ENCODE peak calls at places on chromosomes 5 and 9, in seven cellular contexts. One of them, this sample, is unnamed.

GRCh38 chr9:32524558-32525461 is 1.2 kb downstream of the RIGI start:
- DNase-seq in K562: no peak
- DNase-seq in NB4: peak
- DNase-seq in HL-60: no peak
- DNase-seq in mucosa of descending colon: no peak
- DNase-seq in CD8-positive, alpha-beta memory T cell: peak
- DNase-seq in choroid plexus epithelial cell: peak
- DNase-seq in this sample: no peak

GRCh38 chr5:91864902-91865420 is 481.8 kb upstream of the ARRDC3 start:
- DNase-seq in NB4: no peak
- DNase-seq in choroid plexus epithelial cell: peak
- DNase-seq in HL-60: no peak
- DNase-seq in CD8-positive, alpha-beta memory T cell: no peak
- DNase-seq in K562: no peak
- DNase-seq in mucosa of descending colon: no peak
- DNase-seq in this sample: no peak

GRCh38 chr9:129549684-129550083 is 71.2 kb downstream of the C9orf50 start:
- DNase-seq in HL-60: no peak
- DNase-seq in choroid plexus epithelial cell: peak
- DNase-seq in CD8-positive, alpha-beta memory T cell: no peak
- DNase-seq in mucosa of descending colon: peak
- DNase-seq in NB4: no peak
- DNase-seq in K562: no peak
- DNase-seq in this sample: no peak

GRCh38 chr5:132813599-132814440 is 718 bp downstream of the SOWAHA start:
- DNase-seq in mucosa of descending colon: peak
- DNase-seq in K562: no peak
- DNase-seq in HL-60: no peak
- DNase-seq in choroid plexus epithelial cell: peak
- DNase-seq in NB4: peak
- DNase-seq in CD8-positive, alpha-beta memory T cell: peak
- DNase-seq in this sample: no peak

GRCh38 chr9:135998410-135999071 is 37.4 kb upstream of the UBAC1 start:
- DNase-seq in NB4: no peak
- DNase-seq in K562: no peak
- DNase-seq in mucosa of descending colon: no peak
- DNase-seq in CD8-positive, alpha-beta memory T cell: no peak
- DNase-seq in HL-60: no peak
- DNase-seq in choroid plexus epithelial cell: no peak
- DNase-seq in this sample: no peak

GRCh38 chr9:89428901-89429890 is 68.7 kb downstream of the SEMA4D start:
- DNase-seq in choroid plexus epithelial cell: no peak
- DNase-seq in mucosa of descending colon: no peak
- DNase-seq in NB4: peak
- DNase-seq in HL-60: no peak
- DNase-seq in K562: peak
- DNase-seq in CD8-positive, alpha-beta memory T cell: peak
- DNase-seq in this sample: peak

GRCh38 chr5:114192108-114192507 is 169.8 kb upstream of the KCNN2 start:
- DNase-seq in choroid plexus epithelial cell: peak
- DNase-seq in HL-60: no peak
- DNase-seq in NB4: no peak
- DNase-seq in mucosa of descending colon: no peak
- DNase-seq in K562: no peak
- DNase-seq in CD8-positive, alpha-beta memory T cell: no peak
- DNase-seq in this sample: no peak

GRCh38 chr5:95959964-95960801 is 1.5 kb downstream of the ELL2 start:
- DNase-seq in HL-60: no peak
- DNase-seq in CD8-positive, alpha-beta memory T cell: no peak
- DNase-seq in NB4: peak
- DNase-seq in K562: no peak
- DNase-seq in mucosa of descending colon: peak
- DNase-seq in choroid plexus epithelial cell: peak
- DNase-seq in this sample: no peak

GRCh38 chr5:60797482-60798153 is 46.5 kb downstream of the ELOVL7 start:
- DNase-seq in CD8-positive, alpha-beta memory T cell: no peak
- DNase-seq in choroid plexus epithelial cell: no peak
- DNase-seq in HL-60: no peak
- DNase-seq in K562: no peak
- DNase-seq in mucosa of descending colon: no peak
- DNase-seq in NB4: no peak
- DNase-seq in this sample: peak

GRCh38 chr5:9239071-9239470 is 306.8 kb downstream of the SEMA5A start:
- DNase-seq in HL-60: no peak
- DNase-seq in CD8-positive, alpha-beta memory T cell: no peak
- DNase-seq in K562: no peak
- DNase-seq in mucosa of descending colon: no peak
- DNase-seq in choroid plexus epithelial cell: peak
- DNase-seq in NB4: no peak
- DNase-seq in this sample: no peak

GRCh38 chr5:78766412-78766762 is 117.8 kb upstream of the LHFPL2 start:
- DNase-seq in NB4: no peak
- DNase-seq in CD8-positive, alpha-beta memory T cell: no peak
- DNase-seq in mucosa of descending colon: no peak
- DNase-seq in choroid plexus epithelial cell: no peak
- DNase-seq in K562: no peak
- DNase-seq in HL-60: no peak
- DNase-seq in this sample: no peak

GRCh38 chr9:38309324-38310195 is 82.9 kb upstream of the ALDH1B1 start:
- DNase-seq in CD8-positive, alpha-beta memory T cell: no peak
- DNase-seq in mucosa of descending colon: no peak
- DNase-seq in HL-60: no peak
- DNase-seq in NB4: no peak
- DNase-seq in K562: no peak
- DNase-seq in choroid plexus epithelial cell: peak
- DNase-seq in this sample: no peak

GRCh38 chr9:110443146-110443877 is 105.6 kb upstream of the TXNDC8 start:
- DNase-seq in CD8-positive, alpha-beta memory T cell: no peak
- DNase-seq in K562: no peak
- DNase-seq in HL-60: no peak
- DNase-seq in choroid plexus epithelial cell: peak
- DNase-seq in NB4: no peak
- DNase-seq in mucosa of descending colon: no peak
- DNase-seq in this sample: no peak

GRCh38 chr5:38533286-38534121 is 22.9 kb downstream of the LIFR start:
- DNase-seq in mucosa of descending colon: no peak
- DNase-seq in K562: no peak
- DNase-seq in CD8-positive, alpha-beta memory T cell: no peak
- DNase-seq in choroid plexus epithelial cell: no peak
- DNase-seq in NB4: no peak
- DNase-seq in HL-60: no peak
- DNase-seq in this sample: no peak

GRCh38 chr9:131048332-131048731 is 39.4 kb downstream of the LAMC3 start:
- DNase-seq in choroid plexus epithelial cell: no peak
- DNase-seq in mucosa of descending colon: no peak
- DNase-seq in CD8-positive, alpha-beta memory T cell: no peak
- DNase-seq in NB4: no peak
- DNase-seq in K562: no peak
- DNase-seq in HL-60: no peak
- DNase-seq in this sample: no peak

GRCh38 chr5:172683264-172683663 is 42.2 kb downstream of the NEURL1B start:
- DNase-seq in K562: no peak
- DNase-seq in CD8-positive, alpha-beta memory T cell: no peak
- DNase-seq in HL-60: no peak
- DNase-seq in mucosa of descending colon: no peak
- DNase-seq in choroid plexus epithelial cell: no peak
- DNase-seq in NB4: no peak
- DNase-seq in this sample: no peak

GRCh38 chr5:171579162-171579561 is 159.7 kb downstream of the FGF18 start:
- DNase-seq in K562: no peak
- DNase-seq in mucosa of descending colon: no peak
- DNase-seq in HL-60: no peak
- DNase-seq in NB4: no peak
- DNase-seq in CD8-positive, alpha-beta memory T cell: no peak
- DNase-seq in choroid plexus epithelial cell: no peak
- DNase-seq in this sample: no peak

GRCh38 chr5:133247145-133247709 is 195.4 kb downstream of the HSPA4 start:
- DNase-seq in choroid plexus epithelial cell: no peak
- DNase-seq in mucosa of descending colon: no peak
- DNase-seq in NB4: peak
- DNase-seq in CD8-positive, alpha-beta memory T cell: no peak
- DNase-seq in HL-60: no peak
- DNase-seq in K562: peak
- DNase-seq in this sample: no peak

GRCh38 chr9:37386988-37387387 is 35.5 kb upstream of the GRHPR start:
- DNase-seq in NB4: no peak
- DNase-seq in HL-60: no peak
- DNase-seq in K562: no peak
- DNase-seq in CD8-positive, alpha-beta memory T cell: no peak
- DNase-seq in mucosa of descending colon: no peak
- DNase-seq in choroid plexus epithelial cell: no peak
- DNase-seq in this sample: no peak

GRCh38 chr9:92191801-92192200 is 76.6 kb upstream of the SPTLC1 start:
- DNase-seq in NB4: no peak
- DNase-seq in HL-60: no peak
- DNase-seq in choroid plexus epithelial cell: peak
- DNase-seq in mucosa of descending colon: no peak
- DNase-seq in K562: no peak
- DNase-seq in CD8-positive, alpha-beta memory T cell: no peak
- DNase-seq in this sample: no peak

GRCh38 chr9:106284300-106284699 is 578.7 kb upstream of the ZNF462 start:
- DNase-seq in NB4: no peak
- DNase-seq in HL-60: no peak
- DNase-seq in K562: no peak
- DNase-seq in CD8-positive, alpha-beta memory T cell: no peak
- DNase-seq in mucosa of descending colon: no peak
- DNase-seq in choroid plexus epithelial cell: no peak
- DNase-seq in this sample: peak

GRCh38 chr5:72633041-72633445 is 125.8 kb upstream of the ZNF366 start:
- DNase-seq in K562: peak
- DNase-seq in HL-60: no peak
- DNase-seq in NB4: no peak
- DNase-seq in choroid plexus epithelial cell: no peak
- DNase-seq in mucosa of descending colon: no peak
- DNase-seq in CD8-positive, alpha-beta memory T cell: no peak
- DNase-seq in this sample: no peak

GRCh38 chr5:55480781-55481180 is 54.0 kb downstream of the PLPP1 start:
- DNase-seq in mucosa of descending colon: no peak
- DNase-seq in choroid plexus epithelial cell: peak
- DNase-seq in HL-60: no peak
- DNase-seq in CD8-positive, alpha-beta memory T cell: no peak
- DNase-seq in K562: no peak
- DNase-seq in NB4: peak
- DNase-seq in this sample: no peak

DNA sequence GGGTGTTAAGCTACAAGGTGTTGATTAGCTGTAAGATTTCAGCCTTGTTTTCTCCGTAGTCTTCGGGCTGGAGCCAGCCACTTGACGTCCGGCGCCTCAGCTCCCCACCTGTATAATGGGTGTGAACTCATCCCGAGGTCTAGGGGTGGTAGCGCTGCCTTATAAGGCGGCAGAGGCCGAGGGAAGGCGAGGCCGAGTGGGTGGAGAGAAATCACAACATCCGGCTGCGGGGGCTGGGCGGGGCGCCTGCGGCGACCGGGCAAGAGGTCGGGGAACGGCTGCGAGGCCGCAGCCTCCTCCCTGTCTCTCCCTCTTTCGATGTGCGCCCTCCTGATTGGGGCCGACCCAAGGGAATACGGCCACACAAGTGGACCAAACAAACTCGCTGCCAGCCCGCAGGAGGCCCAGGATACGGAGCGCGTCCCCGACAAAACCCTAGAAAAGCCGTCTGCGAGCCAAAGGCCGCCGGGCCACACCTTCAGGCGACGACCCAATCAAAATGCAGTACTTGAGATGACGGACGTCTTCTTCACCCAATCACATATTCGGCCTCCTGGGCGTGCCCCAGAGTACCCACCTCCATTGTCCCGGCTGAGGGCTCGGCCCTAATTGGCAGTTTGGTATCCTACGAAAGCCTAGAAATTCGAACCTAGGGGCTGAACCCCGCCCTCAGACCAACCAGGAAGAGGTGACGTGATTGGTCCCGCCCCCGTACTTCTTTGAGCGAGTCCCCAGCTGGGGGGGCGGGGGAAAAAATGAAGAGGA is 493 bp upstream of the GRK6 start:
- DNase-seq in mucosa of descending colon: peak
- DNase-seq in HL-60: peak
- DNase-seq in choroid plexus epithelial cell: peak
- DNase-seq in K562: peak
- DNase-seq in CD8-positive, alpha-beta memory T cell: peak
- DNase-seq in NB4: peak
- DNase-seq in this sample: peak
- H3K4me3 ChIP-seq in mucosa of descending colon: peak
- H3K4me3 ChIP-seq in HL-60: peak
- H3K4me3 ChIP-seq in choroid plexus epithelial cell: peak
- H3K4me3 ChIP-seq in K562: peak
- H3K4me3 ChIP-seq in CD8-positive, alpha-beta memory T cell: peak
- H3K4me3 ChIP-seq in NB4: peak
- H3K4me3 ChIP-seq in this sample: peak

GRCh38 chr5:157540707-157541451 is 34.7 kb downstream of the ADAM19 start:
- DNase-seq in NB4: no peak
- DNase-seq in K562: peak
- DNase-seq in mucosa of descending colon: peak
- DNase-seq in CD8-positive, alpha-beta memory T cell: no peak
- DNase-seq in choroid plexus epithelial cell: peak
- DNase-seq in HL-60: no peak
- DNase-seq in this sample: no peak
- H3K4me3 ChIP-seq in NB4: no peak
- H3K4me3 ChIP-seq in K562: no peak
- H3K4me3 ChIP-seq in mucosa of descending colon: no peak
- H3K4me3 ChIP-seq in CD8-positive, alpha-beta memory T cell: peak
- H3K4me3 ChIP-seq in choroid plexus epithelial cell: peak
- H3K4me3 ChIP-seq in HL-60: no peak
- H3K4me3 ChIP-seq in this sample: no peak

GRCh38 chr5:126998895-126999570 is 31.3 kb downstream of the MARCHF3 start:
- DNase-seq in K562: no peak
- DNase-seq in CD8-positive, alpha-beta memory T cell: no peak
- DNase-seq in NB4: no peak
- DNase-seq in mucosa of descending colon: no peak
- DNase-seq in HL-60: no peak
- DNase-seq in choroid plexus epithelial cell: no peak
- DNase-seq in this sample: no peak

GRCh38 chr5:126995689-126996088 is 34.7 kb downstream of the MARCHF3 start:
- DNase-seq in HL-60: no peak
- DNase-seq in mucosa of descending colon: no peak
- DNase-seq in CD8-positive, alpha-beta memory T cell: no peak
- DNase-seq in choroid plexus epithelial cell: no peak
- DNase-seq in K562: no peak
- DNase-seq in NB4: no peak
- DNase-seq in this sample: no peak

GRCh38 chr5:127001621-127002296 is 28.6 kb downstream of the MARCHF3 start:
- DNase-seq in K562: no peak
- DNase-seq in NB4: no peak
- DNase-seq in choroid plexus epithelial cell: peak
- DNase-seq in CD8-positive, alpha-beta memory T cell: no peak
- DNase-seq in mucosa of descending colon: no peak
- DNase-seq in HL-60: no peak
- DNase-seq in this sample: no peak

GRCh38 chr5:126995039-126995438 is 35.3 kb downstream of the MARCHF3 start:
- DNase-seq in NB4: no peak
- DNase-seq in HL-60: no peak
- DNase-seq in K562: no peak
- DNase-seq in choroid plexus epithelial cell: no peak
- DNase-seq in CD8-positive, alpha-beta memory T cell: no peak
- DNase-seq in mucosa of descending colon: no peak
- DNase-seq in this sample: no peak

GRCh38 chr5:126998201-126998631 is 32.1 kb downstream of the MARCHF3 start:
- DNase-seq in HL-60: no peak
- DNase-seq in CD8-positive, alpha-beta memory T cell: no peak
- DNase-seq in mucosa of descending colon: no peak
- DNase-seq in K562: peak
- DNase-seq in choroid plexus epithelial cell: peak
- DNase-seq in NB4: no peak
- DNase-seq in this sample: no peak
- H3K4me3 ChIP-seq in HL-60: no peak
- H3K4me3 ChIP-seq in CD8-positive, alpha-beta memory T cell: no peak
- H3K4me3 ChIP-seq in mucosa of descending colon: no peak
- H3K4me3 ChIP-seq in K562: no peak
- H3K4me3 ChIP-seq in choroid plexus epithelial cell: no peak
- H3K4me3 ChIP-seq in NB4: no peak
- H3K4me3 ChIP-seq in this sample: no peak

GRCh38 chr9:21970800-21971620 is 23.2 kb downstream of the CDKN2A start:
- DNase-seq in mucosa of descending colon: no peak
- DNase-seq in HL-60: no peak
- DNase-seq in choroid plexus epithelial cell: peak
- DNase-seq in K562: no peak
- DNase-seq in NB4: no peak
- DNase-seq in CD8-positive, alpha-beta memory T cell: no peak
- DNase-seq in this sample: no peak
- H3K4me3 ChIP-seq in mucosa of descending colon: no peak
- H3K4me3 ChIP-seq in HL-60: no peak
- H3K4me3 ChIP-seq in choroid plexus epithelial cell: peak
- H3K4me3 ChIP-seq in K562: no peak
- H3K4me3 ChIP-seq in NB4: no peak
- H3K4me3 ChIP-seq in CD8-positive, alpha-beta memory T cell: no peak
- H3K4me3 ChIP-seq in this sample: no peak